ENCODE peak calls at places on chromosomes 5 and 9, in seven cellular contexts. G is DND-41, O is PC-9, K is hepatocyte, M is neural progenitor cell, A is fibroblast of lung, X is GM23248. C is an unnamed sample.

GRCh38 chr9:92671323-92671722 is 1.4 kb upstream of the IPPK start:
- DNase-seq in G (no peak), O (peak; percentile 94), K (peak; percentile 47), M (no peak), A (peak; percentile 84), X (peak; percentile 93), C (peak; percentile 79)

GRCh38 chr5:87829214-87829551 is 416.5 kb upstream of the CCNH start:
- DNase-seq in G (no peak), O (peak; percentile 41), K (peak; percentile 54), M (no peak), A (peak; percentile 93), X (peak; percentile 36), C (peak; percentile 93)

GRCh38 chr5:118965913-118966312 is 22.4 kb downstream of the DTWD2 start:
- DNase-seq in G (no peak), O (no peak), K (no peak), M (no peak), A (no peak), X (no peak), C (no peak)

GRCh38 chr9:136527721-136528710 is 17.8 kb downstream of the NOTCH1 start:
- DNase-seq in G (no peak), O (no peak), K (peak; percentile 63), M (peak; percentile 43), A (no peak), X (peak; percentile 60), C (no peak)

GRCh38 chr5:68762201-68762600 is 331.6 kb upstream of the SLC30A5 start:
- DNase-seq in G (no peak), O (no peak), K (no peak), M (no peak), A (no peak), X (no peak), C (no peak)

GRCh38 chr5:71924980-71925379 is 182.3 kb upstream of the MAP1B start:
- DNase-seq in G (no peak), O (no peak), K (peak; percentile 51), M (no peak), A (peak; percentile 67), X (peak; percentile 70), C (peak; percentile 50)

GRCh38 chr5:151239237-151239861 is 13.6 kb upstream of the GM2A start:
- DNase-seq in G (no peak), O (no peak), K (peak; percentile 64), M (peak; percentile 61), A (peak; percentile 45), X (peak; percentile 79), C (no peak)

GRCh38 chr9:4297151-4297794 is 2.6 kb downstream of the GLIS3 start:
- DNase-seq in G (peak; percentile 30), O (peak; percentile 69), K (peak; percentile 88), M (peak; percentile 74), A (peak; percentile 91), X (peak; percentile 94), C (peak; percentile 87)

GRCh38 chr5:126477281-126477680 is 54.1 kb downstream of the GRAMD2B start:
- DNase-seq in G (no peak), O (no peak), K (no peak), M (no peak), A (peak; percentile 71), X (peak; percentile 63), C (peak; percentile 68)

GRCh38 chr5:56314536-56314935 is 81.4 kb upstream of the ANKRD55 start:
- DNase-seq in G (no peak), O (no peak), K (peak; percentile 39), M (peak; percentile 12), A (no peak), X (peak; percentile 25), C (no peak)

GRCh38 chr5:35134278-35135030 is 86.7 kb upstream of the AGXT2 start:
- DNase-seq in G (no peak), O (no peak), K (no peak), M (no peak), A (no peak), X (peak; percentile 70), C (no peak)

GRCh38 chr5:35198681-35199080 is 31.6 kb downstream of the PRLR start:
- DNase-seq in G (no peak), O (no peak), K (peak; percentile 64), M (no peak), A (no peak), X (peak; percentile 52), C (no peak)

GRCh38 chr9:114910541-114910940 is 19.9 kb downstream of the TNFSF8 start:
- DNase-seq in G (no peak), O (peak; percentile 4), K (no peak), M (no peak), A (peak; percentile 20), X (peak; percentile 56), C (no peak)

GRCh38 chr9:26131891-26132290 is 453.6 kb upstream of the TUSC1 start:
- DNase-seq in G (no peak), O (no peak), K (no peak), M (no peak), A (peak; percentile 46), X (peak; percentile 46), C (peak; percentile 23)

GRCh38 chr5:137822158-137822764 is 45.4 kb upstream of the MYOT start:
- DNase-seq in G (peak; percentile 26), O (no peak), K (peak; percentile 60), M (peak; percentile 76), A (peak; percentile 36), X (peak; percentile 49), C (peak; percentile 23)

GRCh38 chr5:11415751-11416150 is 488.5 kb downstream of the CTNND2 start:
- DNase-seq in G (no peak), O (no peak), K (no peak), M (peak; percentile 60), A (peak; percentile 29), X (no peak), C (peak; percentile 13)

GRCh38 chr9:138007566-138008080 is 130.0 kb downstream of the CACNA1B start:
- DNase-seq in G (no peak), O (no peak), K (peak; percentile 2), M (no peak), A (no peak), X (no peak), C (no peak)

GRCh38 chr5:54610197-54610898 is 92.8 kb downstream of the SNX18 start:
- DNase-seq in G (peak; percentile 57), O (no peak), K (no peak), M (no peak), A (peak; percentile 55), X (peak; percentile 57), C (peak; percentile 50)

DNA sequence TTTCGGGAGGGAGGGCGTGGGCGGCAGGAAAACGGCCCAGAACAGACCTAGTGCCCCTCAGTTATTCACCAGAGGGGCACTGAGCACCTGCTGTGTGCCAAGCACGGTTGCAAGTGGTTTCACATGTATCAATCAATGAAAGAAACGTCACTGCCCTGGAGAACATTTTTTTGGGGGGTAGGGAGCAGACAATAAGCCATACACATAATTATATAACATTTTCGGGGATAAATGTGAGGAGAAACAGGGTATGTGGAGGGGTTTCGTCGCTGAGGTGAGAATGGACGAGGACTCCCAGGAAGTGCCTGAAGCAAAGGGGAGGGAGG is 444 bp upstream of the ZNF354A start:
- DNase-seq in G (no peak), O (no peak), K (no peak), M (no peak), A (no peak), X (no peak), C (no peak)
- H3K4me3 ChIP-seq in G (peak overlapping the region; percentile 91), O (peak overlapping the region; percentile 28), K (no peak overlapping the region), M (no peak overlapping the region), A (no peak overlapping the region), X (peak overlapping the region; percentile 72), C (no peak overlapping the region)

GRCh38 chr9:126682113-126682810 is 68.5 kb downstream of the LMX1B start:
- DNase-seq in G (no peak), O (no peak), K (no peak), M (peak; percentile 1), A (no peak), X (no peak), C (no peak)

GRCh38 chr9:126683698-126684044 is 69.9 kb downstream of the LMX1B start:
- DNase-seq in G (no peak), O (no peak), K (no peak), M (no peak), A (no peak), X (no peak), C (no peak)

GRCh38 chr9:126682928-126683697 is 69.4 kb downstream of the LMX1B start:
- DNase-seq in G (no peak), O (no peak), K (no peak), M (peak; percentile 68), A (no peak), X (peak; percentile 15), C (no peak)

GRCh38 chr9:126678989-126679388 is 65.3 kb downstream of the LMX1B start:
- DNase-seq in G (no peak), O (no peak), K (no peak), M (peak; percentile 1), A (no peak), X (no peak), C (no peak)

GRCh38 chr9:126681336-126681735 is 67.6 kb downstream of the LMX1B start:
- DNase-seq in G (no peak), O (no peak), K (no peak), M (no peak), A (no peak), X (no peak), C (no peak)
- H3K27me3 ChIP-seq in G (no peaks in the 10 kb centered on the region), O (peaks cover 57% of the 10 kb centered on the region), K (peaks cover 92% of the 10 kb centered on the region), M (peaks cover 100% of the 10 kb centered on the region), A (peaks cover 35% of the 10 kb centered on the region), X (peaks cover 31% of the 10 kb centered on the region), C (peaks cover 70% of the 10 kb centered on the region)

GRCh38 chr9:16964228-16964627 is 93.8 kb upstream of the BNC2 start:
- DNase-seq in G (no peak), O (no peak), K (no peak), M (no peak), A (peak; percentile 99), X (peak; percentile 95), C (peak; percentile 99)

GRCh38 chr9:16960084-16960483 is 89.6 kb upstream of the BNC2 start:
- DNase-seq in G (no peak), O (no peak), K (peak; percentile 5), M (no peak), A (peak; percentile 61), X (peak; percentile 35), C (peak; percentile 41)
- TF ChIP-seq EZH2 in G (no peak), O (no peak), K (no peak), M (no peak), A (no peak), X (no peak), C (no peak)

DNA sequence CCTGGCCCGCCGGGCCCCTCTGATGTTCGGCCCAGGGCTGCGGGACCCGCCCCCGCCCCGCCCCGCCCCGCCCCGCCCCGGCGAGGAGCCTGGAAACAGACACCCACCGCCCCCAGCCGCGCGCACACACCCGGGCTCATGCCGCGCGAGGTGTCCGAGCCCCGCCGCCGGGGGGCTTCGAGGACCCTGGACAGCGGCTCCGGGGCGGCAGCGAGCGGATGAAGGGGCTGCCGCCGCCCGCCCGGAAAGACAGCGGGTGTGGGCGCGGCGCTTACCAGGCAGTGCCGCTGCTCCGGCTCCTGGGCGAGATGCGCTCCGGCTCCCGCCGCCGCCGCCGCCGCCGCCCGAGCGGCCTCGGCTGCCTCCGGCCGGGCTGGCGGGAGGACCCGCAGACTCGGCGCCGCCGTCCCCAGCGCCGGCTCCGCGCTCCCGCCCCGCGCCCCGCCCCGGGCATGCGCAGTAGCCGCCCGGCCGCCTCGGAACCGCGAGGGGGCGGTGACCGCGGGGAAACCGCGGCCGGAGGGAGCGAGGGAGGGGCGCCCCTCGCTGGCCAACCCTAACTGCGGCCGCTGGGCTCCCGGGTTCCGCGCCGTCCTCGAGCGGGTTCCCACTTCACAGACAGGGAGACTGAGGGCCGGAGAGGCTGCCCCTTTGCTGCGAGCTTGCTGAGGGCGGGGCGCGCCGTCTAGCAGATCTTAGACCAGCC is at the start of gene GPRIN1:
- DNase-seq in G (peak; percentile 55), O (no peak), K (peak; percentile 85), M (peak; percentile 94), A (peak; percentile 29), X (peak; percentile 80), C (no peak)
- H3K4me3 ChIP-seq in G (no peak within 1 kb of the TSS), O (peak within 1 kb of the TSS; percentile 71), K (peak within 1 kb of the TSS; percentile 45), M (peak within 1 kb of the TSS; percentile 53), A (peak within 1 kb of the TSS; percentile 45), X (peak within 1 kb of the TSS; percentile 74), C (peak within 1 kb of the TSS; percentile 61)

C was measured in astrocyte.